ENCODE peak calls at places on chromosomes 2 and 18, in six cellular contexts. One of them, this sample, is unnamed.

GRCh38 chr2:136376211-136376610 is 258.3 kb upstream of the CXCR4 start:
- DNase-seq in astrocyte: no peak
- DNase-seq in Karpas-422: no peak
- DNase-seq in fibroblast of lung: no peak
- DNase-seq in neural progenitor cell: no peak
- DNase-seq in GM23248: no peak
- DNase-seq in this sample: no peak

GRCh38 chr2:236667526-236667925 is 97.9 kb downstream of the ACKR3 start:
- DNase-seq in GM23248: no peak
- DNase-seq in neural progenitor cell: no peak
- DNase-seq in astrocyte: no peak
- DNase-seq in Karpas-422: no peak
- DNase-seq in fibroblast of lung: no peak
- DNase-seq in this sample: no peak

GRCh38 chr18:62437520-62438329 is 85.1 kb upstream of the ZCCHC2 start:
- DNase-seq in Karpas-422: no peak
- DNase-seq in GM23248: peak
- DNase-seq in astrocyte: no peak
- DNase-seq in neural progenitor cell: no peak
- DNase-seq in fibroblast of lung: no peak
- DNase-seq in this sample: no peak

GRCh38 chr18:7927119-7927518 is 360.0 kb downstream of the PTPRM start:
- DNase-seq in astrocyte: peak
- DNase-seq in GM23248: peak
- DNase-seq in fibroblast of lung: no peak
- DNase-seq in neural progenitor cell: no peak
- DNase-seq in Karpas-422: no peak
- DNase-seq in this sample: no peak

GRCh38 chr18:58758606-58759005 is 87.3 kb downstream of the MALT1 start:
- DNase-seq in neural progenitor cell: no peak
- DNase-seq in Karpas-422: no peak
- DNase-seq in GM23248: no peak
- DNase-seq in fibroblast of lung: no peak
- DNase-seq in astrocyte: no peak
- DNase-seq in this sample: no peak

GRCh38 chr2:112833532-112833931 is 3.0 kb downstream of the IL1B start:
- DNase-seq in Karpas-422: no peak
- DNase-seq in astrocyte: no peak
- DNase-seq in GM23248: no peak
- DNase-seq in fibroblast of lung: no peak
- DNase-seq in neural progenitor cell: no peak
- DNase-seq in this sample: no peak

GRCh38 chr18:62339106-62339988 is 14.2 kb downstream of the TNFRSF11A start:
- DNase-seq in neural progenitor cell: no peak
- DNase-seq in astrocyte: peak
- DNase-seq in fibroblast of lung: peak
- DNase-seq in GM23248: peak
- DNase-seq in Karpas-422: no peak
- DNase-seq in this sample: peak

GRCh38 chr2:212424090-212424489 is 114.5 kb downstream of the ERBB4 start:
- DNase-seq in fibroblast of lung: no peak
- DNase-seq in Karpas-422: no peak
- DNase-seq in neural progenitor cell: no peak
- DNase-seq in astrocyte: no peak
- DNase-seq in GM23248: no peak
- DNase-seq in this sample: peak

GRCh38 chr2:83531211-83531610 is 927.9 kb downstream of the SUCLG1 start:
- DNase-seq in neural progenitor cell: peak
- DNase-seq in astrocyte: peak
- DNase-seq in GM23248: no peak
- DNase-seq in Karpas-422: no peak
- DNase-seq in fibroblast of lung: peak
- DNase-seq in this sample: no peak

GRCh38 chr2:172710584-172711024 is 25.0 kb upstream of the RAPGEF4 start:
- DNase-seq in astrocyte: peak
- DNase-seq in fibroblast of lung: peak
- DNase-seq in GM23248: peak
- DNase-seq in neural progenitor cell: peak
- DNase-seq in Karpas-422: peak
- DNase-seq in this sample: peak

GRCh38 chr2:5290911-5291546 is 401.2 kb upstream of the SOX11 start:
- DNase-seq in astrocyte: no peak
- DNase-seq in GM23248: no peak
- DNase-seq in Karpas-422: no peak
- DNase-seq in neural progenitor cell: no peak
- DNase-seq in fibroblast of lung: peak
- DNase-seq in this sample: no peak

GRCh38 chr2:226420646-226421045 is 379.0 kb downstream of the IRS1 start:
- DNase-seq in fibroblast of lung: no peak
- DNase-seq in GM23248: peak
- DNase-seq in astrocyte: peak
- DNase-seq in neural progenitor cell: no peak
- DNase-seq in Karpas-422: no peak
- DNase-seq in this sample: no peak

GRCh38 chr2:109497911-109498870 is 115.6 kb downstream of the SEPTIN10 start:
- DNase-seq in fibroblast of lung: peak
- DNase-seq in astrocyte: no peak
- DNase-seq in Karpas-422: no peak
- DNase-seq in neural progenitor cell: no peak
- DNase-seq in GM23248: peak
- DNase-seq in this sample: no peak

GRCh38 chr2:100990166-100990565 is 11.9 kb upstream of the RPL31 start:
- DNase-seq in Karpas-422: no peak
- DNase-seq in neural progenitor cell: no peak
- DNase-seq in fibroblast of lung: no peak
- DNase-seq in GM23248: no peak
- DNase-seq in astrocyte: no peak
- DNase-seq in this sample: no peak

GRCh38 chr2:71635798-71636197 is 182.4 kb downstream of the DYSF start:
- DNase-seq in GM23248: no peak
- DNase-seq in fibroblast of lung: no peak
- DNase-seq in Karpas-422: no peak
- DNase-seq in astrocyte: no peak
- DNase-seq in neural progenitor cell: no peak
- DNase-seq in this sample: no peak

GRCh38 chr2:28047698-28048097 is 157.2 kb downstream of the BABAM2 start:
- DNase-seq in Karpas-422: no peak
- DNase-seq in fibroblast of lung: peak
- DNase-seq in GM23248: peak
- DNase-seq in neural progenitor cell: no peak
- DNase-seq in astrocyte: peak
- DNase-seq in this sample: no peak

GRCh38 chr2:30404354-30405265 is 42.4 kb upstream of the LCLAT1 start:
- DNase-seq in GM23248: peak
- DNase-seq in Karpas-422: no peak
- DNase-seq in fibroblast of lung: peak
- DNase-seq in neural progenitor cell: peak
- DNase-seq in astrocyte: peak
- DNase-seq in this sample: no peak

GRCh38 chr2:105371810-105372209 is 27.0 kb downstream of the FHL2 start:
- DNase-seq in astrocyte: no peak
- DNase-seq in fibroblast of lung: no peak
- DNase-seq in GM23248: no peak
- DNase-seq in Karpas-422: no peak
- DNase-seq in neural progenitor cell: peak
- DNase-seq in this sample: no peak
- H3K27ac ChIP-seq in astrocyte: peak
- H3K27ac ChIP-seq in fibroblast of lung: peak
- H3K27ac ChIP-seq in GM23248: peak
- H3K27ac ChIP-seq in Karpas-422: no peak
- H3K27ac ChIP-seq in neural progenitor cell: no peak
- H3K27ac ChIP-seq in this sample: peak

DNA sequence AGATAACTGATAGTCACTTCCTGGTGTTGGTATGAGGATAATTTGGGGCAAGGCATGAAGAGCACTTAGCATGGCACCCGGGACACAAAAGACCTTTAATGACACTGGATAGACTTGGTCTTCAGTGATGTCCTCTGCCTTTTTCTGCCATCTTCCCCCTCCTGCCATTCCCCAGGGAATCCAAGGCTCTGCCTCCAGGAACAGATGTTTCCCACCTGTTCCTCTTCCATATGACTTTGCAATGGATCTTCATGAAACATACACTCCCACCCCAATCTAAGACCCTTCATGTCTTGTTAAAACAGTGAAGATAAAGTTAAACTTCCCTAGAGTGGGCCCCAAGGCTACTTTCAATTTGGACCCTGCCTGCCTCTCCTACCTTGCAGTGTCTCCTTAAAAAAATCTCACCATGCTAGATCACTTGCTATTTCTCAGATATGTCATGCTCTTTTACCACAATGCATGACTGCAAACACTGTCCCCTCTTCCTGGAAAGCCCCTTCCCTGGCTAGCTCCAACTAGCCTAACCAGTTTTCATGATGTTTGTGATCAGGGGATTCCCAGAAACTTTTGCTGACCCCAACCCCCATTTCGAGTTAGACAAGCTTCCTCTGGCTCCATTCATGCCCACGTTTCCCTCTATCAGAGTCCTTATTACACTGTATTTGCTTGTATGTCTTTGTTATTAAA is 61.6 kb upstream of the ATL2 start:
- DNase-seq in neural progenitor cell: no peak
- DNase-seq in GM23248: no peak
- DNase-seq in Karpas-422: no peak
- DNase-seq in astrocyte: no peak
- DNase-seq in fibroblast of lung: no peak
- DNase-seq in this sample: no peak
- H2AFZ ChIP-seq in neural progenitor cell: no peak
- H2AFZ ChIP-seq in GM23248: no peak
- H2AFZ ChIP-seq in Karpas-422: no peak
- H2AFZ ChIP-seq in astrocyte: no peak
- H2AFZ ChIP-seq in fibroblast of lung: no peak
- H2AFZ ChIP-seq in this sample: no peak

DNA sequence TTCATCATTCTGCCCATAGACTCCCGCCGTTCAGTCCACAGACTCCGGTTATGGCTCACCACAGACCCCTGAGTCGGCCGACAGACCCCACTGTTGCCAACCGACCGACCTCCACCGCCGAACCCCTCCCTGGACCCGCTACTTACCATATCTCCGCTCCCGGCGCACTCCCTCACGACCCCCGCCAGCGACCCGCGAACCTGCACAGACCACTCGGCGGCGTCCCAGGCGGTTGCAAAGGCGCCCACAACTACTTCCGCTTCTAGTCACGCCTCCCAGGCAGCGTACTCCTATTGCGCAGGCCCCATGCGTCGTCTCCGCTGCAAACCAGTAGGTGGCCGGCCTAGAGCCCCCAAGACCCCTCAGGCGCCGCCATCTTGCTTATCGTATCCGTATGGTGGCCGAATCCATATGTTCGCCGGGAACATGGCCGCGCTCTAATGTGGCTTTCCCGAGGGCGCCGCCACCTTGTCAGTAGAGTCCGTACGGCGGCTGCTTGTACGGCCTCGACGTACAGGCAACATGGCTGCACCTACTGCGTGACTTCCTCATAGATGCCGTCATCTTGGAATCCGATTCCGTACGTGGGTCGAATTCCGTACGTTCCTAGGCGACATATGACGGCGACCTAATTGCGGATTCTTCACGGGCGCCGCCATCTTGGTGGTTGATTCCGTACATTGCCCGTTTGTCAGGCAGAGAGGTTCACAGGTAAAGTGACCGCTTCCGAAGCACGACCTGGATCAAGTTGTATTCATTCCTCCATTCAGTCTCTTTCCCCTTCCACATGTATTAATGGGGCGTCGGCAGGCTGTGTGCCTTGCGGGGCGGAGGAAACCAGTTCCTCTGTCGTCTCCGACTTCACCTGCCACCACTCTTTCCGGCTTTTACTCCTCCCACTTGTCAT is at the start of gene CXXC1:
- DNase-seq in astrocyte: peak
- DNase-seq in neural progenitor cell: peak
- DNase-seq in GM23248: peak
- DNase-seq in Karpas-422: peak
- DNase-seq in fibroblast of lung: peak
- DNase-seq in this sample: peak
- H3K27ac ChIP-seq in astrocyte: peak
- H3K27ac ChIP-seq in neural progenitor cell: no peak
- H3K27ac ChIP-seq in GM23248: peak
- H3K27ac ChIP-seq in Karpas-422: peak
- H3K27ac ChIP-seq in fibroblast of lung: peak
- H3K27ac ChIP-seq in this sample: peak

DNA sequence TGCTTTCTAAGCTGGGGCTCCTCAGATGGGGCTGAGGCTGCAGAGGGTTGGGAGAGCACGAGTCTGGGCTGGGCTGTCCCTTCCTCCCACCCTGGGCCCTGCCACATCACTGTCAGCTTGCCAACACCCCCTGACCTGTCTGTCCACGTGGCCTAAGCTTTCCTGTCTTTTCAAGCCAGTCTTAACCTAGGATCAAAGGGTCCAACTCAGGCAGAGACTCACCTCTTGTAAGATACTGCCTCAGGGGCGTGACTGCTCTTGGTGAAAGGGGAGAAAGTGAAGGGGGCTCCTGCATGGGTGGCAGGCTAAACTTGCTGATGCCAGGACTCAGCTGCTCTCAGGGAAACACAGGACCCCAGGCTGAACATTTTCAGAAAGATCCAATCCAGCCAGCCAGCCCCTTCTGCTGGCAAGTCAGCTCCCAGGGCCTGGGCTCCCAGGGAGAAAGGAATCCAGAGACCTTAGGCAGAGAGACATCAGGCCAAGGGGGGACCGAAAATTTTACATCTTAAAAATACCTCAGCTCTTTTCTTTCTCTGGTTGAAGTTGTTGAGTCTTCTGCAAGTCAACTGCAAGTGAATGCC is 144.2 kb upstream of the ID2 start:
- DNase-seq in neural progenitor cell: no peak
- DNase-seq in fibroblast of lung: no peak
- DNase-seq in GM23248: no peak
- DNase-seq in astrocyte: no peak
- DNase-seq in Karpas-422: no peak
- DNase-seq in this sample: no peak
- H2AFZ ChIP-seq in neural progenitor cell: no peak
- H2AFZ ChIP-seq in fibroblast of lung: no peak
- H2AFZ ChIP-seq in GM23248: no peak
- H2AFZ ChIP-seq in astrocyte: no peak
- H2AFZ ChIP-seq in Karpas-422: no peak
- H2AFZ ChIP-seq in this sample: no peak

GRCh38 chr18:634551-635045 is 22.9 kb upstream of the TYMS start:
- DNase-seq in Karpas-422: no peak
- DNase-seq in GM23248: peak
- DNase-seq in astrocyte: no peak
- DNase-seq in fibroblast of lung: no peak
- DNase-seq in neural progenitor cell: peak
- DNase-seq in this sample: no peak
- H3K27ac ChIP-seq in Karpas-422: no peak
- H3K27ac ChIP-seq in GM23248: no peak
- H3K27ac ChIP-seq in astrocyte: no peak
- H3K27ac ChIP-seq in fibroblast of lung: no peak
- H3K27ac ChIP-seq in neural progenitor cell: no peak
- H3K27ac ChIP-seq in this sample: no peak

GRCh38 chr2:53130441-53130943 is 637.1 kb upstream of the CHAC2 start:
- DNase-seq in astrocyte: peak
- DNase-seq in Karpas-422: no peak
- DNase-seq in fibroblast of lung: peak
- DNase-seq in neural progenitor cell: no peak
- DNase-seq in GM23248: peak
- DNase-seq in this sample: peak
- H2AFZ ChIP-seq in astrocyte: no peak
- H2AFZ ChIP-seq in Karpas-422: no peak
- H2AFZ ChIP-seq in fibroblast of lung: no peak
- H2AFZ ChIP-seq in neural progenitor cell: no peak
- H2AFZ ChIP-seq in GM23248: no peak
- H2AFZ ChIP-seq in this sample: no peak

This sample was measured in keratinocyte.